ENCODE peak calls at places on chromosomes 6 and 20, in six cellular contexts. U, M, D, H, R and Z are unnamed samples.

GRCh38 chr6:157999100-158000051 is 17.7 kb downstream of the SYNJ2 start:
- DNase-seq in U (no peak), M (no peak), D (no peak), H (no peak), R (no peak), Z (no peak)

GRCh38 chr6:155519339-155519738 is 63.7 kb upstream of the NOX3 start:
- DNase-seq in U (no peak), M (no peak), D (no peak), H (no peak), R (no peak), Z (no peak)

GRCh38 chr6:11732036-11732545 is 46.5 kb downstream of the ADTRP start:
- DNase-seq in U (no peak), M (peak), D (peak), H (no peak), R (peak), Z (no peak)

GRCh38 chr6:11280394-11280793 is 47.9 kb upstream of the NEDD9 start:
- DNase-seq in U (no peak), M (no peak), D (no peak), H (no peak), R (no peak), Z (no peak)

GRCh38 chr6:87925373-87926060 is 122.1 kb upstream of the SPACA1 start:
- DNase-seq in U (no peak), M (no peak), D (no peak), H (peak), R (peak), Z (peak)

GRCh38 chr6:149223120-149223775 is 94.3 kb upstream of the TAB2 start:
- DNase-seq in U (no peak), M (no peak), D (no peak), H (no peak), R (no peak), Z (no peak)

GRCh38 chr6:34227656-34228421 is 8.8 kb upstream of the HMGA1 start:
- DNase-seq in U (no peak), M (no peak), D (no peak), H (no peak), R (no peak), Z (no peak)

GRCh38 chr20:6685181-6685582 is 82.3 kb upstream of the BMP2 start:
- DNase-seq in U (no peak), M (peak), D (peak), H (no peak), R (no peak), Z (no peak)

GRCh38 chr6:116682334-116682712 is 1.3 kb downstream of the KPNA5 start:
- DNase-seq in U (peak), M (peak), D (peak), H (no peak), R (peak), Z (peak)

GRCh38 chr6:151400473-151400872 is 9.1 kb upstream of the ZBTB2 start:
- DNase-seq in U (no peak), M (peak), D (peak), H (no peak), R (no peak), Z (no peak)

GRCh38 chr20:57071283-57071701 is 195.1 kb downstream of the BMP7 start:
- DNase-seq in U (no peak), M (no peak), D (peak), H (no peak), R (no peak), Z (no peak)

GRCh38 chr20:34558320-34559202 is at the start of gene MAP1LC3A:
- DNase-seq in U (peak), M (peak), D (peak), H (peak), R (no peak), Z (peak)

GRCh38 chr6:62265906-62266305 is 20.1 kb downstream of the KHDRBS2 start:
- DNase-seq in U (no peak), M (no peak), D (no peak), H (no peak), R (no peak), Z (no peak)

GRCh38 chr6:35248300-35248699 is 11.2 kb upstream of the ZNF76 start:
- DNase-seq in U (no peak), M (peak), D (no peak), H (no peak), R (peak), Z (no peak)

GRCh38 chr6:110564703-110565421 is 88.4 kb upstream of the SLC22A16 start:
- DNase-seq in U (no peak), M (no peak), D (no peak), H (no peak), R (no peak), Z (no peak)

GRCh38 chr6:150069707-150070106 is 786 bp upstream of the ULBP3 start:
- DNase-seq in U (no peak), M (no peak), D (no peak), H (no peak), R (no peak), Z (no peak)

GRCh38 chr6:83509416-83509815 is 2.9 kb upstream of the PRSS35 start:
- DNase-seq in U (no peak), M (no peak), D (peak), H (no peak), R (no peak), Z (no peak)

GRCh38 chr20:46011631-46012482 is 3.1 kb downstream of the MMP9 start:
- DNase-seq in U (no peak), M (no peak), D (no peak), H (no peak), R (peak), Z (no peak)

GRCh38 chr6:168029459-168030217 is 32.2 kb downstream of the KIF25 start:
- DNase-seq in U (no peak), M (no peak), D (no peak), H (no peak), R (peak), Z (no peak)

GRCh38 chr6:73694711-73695411 is 1.1 kb upstream of the CD109 start:
- DNase-seq in U (no peak), M (no peak), D (peak), H (no peak), R (peak), Z (no peak)

GRCh38 chr6:143222758-143223334 is 162.2 kb downstream of the AIG1 start:
- DNase-seq in U (no peak), M (no peak), D (no peak), H (no peak), R (no peak), Z (no peak)

GRCh38 chr6:16802071-16802470 is 40.8 kb upstream of the ATXN1 start:
- DNase-seq in U (no peak), M (no peak), D (no peak), H (no peak), R (no peak), Z (no peak)

GRCh38 chr6:70241991-70242420 is 60.9 kb downstream of the COL9A1 start:
- DNase-seq in U (no peak), M (no peak), D (peak), H (no peak), R (peak), Z (no peak)

GRCh38 chr6:150269857-150270223 is 99.0 kb upstream of the IYD start:
- DNase-seq in U (no peak), M (no peak), D (no peak), H (no peak), R (no peak), Z (no peak)

GRCh38 chr6:20448828-20449227 is 47.1 kb downstream of the E2F3 start:
- DNase-seq in U (no peak), M (no peak), D (no peak), H (no peak), R (no peak), Z (no peak)

GRCh38 chr6:82331031-82331773 is 32.4 kb upstream of the TPBG start:
- DNase-seq in U (no peak), M (no peak), D (peak), H (no peak), R (peak), Z (no peak)

GRCh38 chr20:61736751-61737310 is 328.9 kb downstream of the TAF4 start:
- DNase-seq in U (no peak), M (no peak), D (no peak), H (no peak), R (no peak), Z (no peak)

GRCh38 chr6:1027795-1028569 is 283.9 kb upstream of the FOXQ1 start:
- DNase-seq in U (no peak), M (no peak), D (peak), H (no peak), R (no peak), Z (no peak)

GRCh38 chr20:63545814-63546213 is 1.7 kb downstream of the SRMS start:
- DNase-seq in U (no peak), M (no peak), D (no peak), H (no peak), R (peak), Z (no peak)